ENCODE peak calls at places on chromosome 12, in six cellular contexts. O is pancreas; W is left lung; E is LoVo; G is activated naive CD4-positive, alpha-beta T cell; F is stimulated activated CD8-positive, alpha-beta memory T cell treated with anti-CD3 and anti-CD28 coated beads, Interleukin-15, amount 100 ng/mL, for 24 hours. L is an unnamed sample.

GRCh38 chr12:124517260-124518050 is 50.0 kb downstream of the NCOR2 start:
- DNase-seq in O (peak; percentile 96), W (peak; percentile 85), E (no peak), G (no peak), F (no peak), L (no peak)

GRCh38 chr12:29164477-29165163 is 15.5 kb downstream of the FAR2 start:
- DNase-seq in O (no peak), W (no peak), E (peak; percentile 80), G (no peak), F (no peak), L (peak; percentile 5)

GRCh38 chr12:119222222-119222951 is 43.7 kb downstream of the HSPB8 start:
- DNase-seq in O (no peak), W (no peak), E (no peak), G (no peak), F (no peak), L (no peak)

GRCh38 chr12:106249411-106250135 is 1.8 kb upstream of the CKAP4 start:
- DNase-seq in O (no peak), W (no peak), E (no peak), G (no peak), F (no peak), L (peak; percentile 17)

GRCh38 chr12:121064116-121064515 is 25.1 kb upstream of the OASL start:
- DNase-seq in O (no peak), W (no peak), E (no peak), G (no peak), F (no peak), L (no peak)

GRCh38 chr12:52812749-52813148 is 1.2 kb downstream of the KRT4 start:
- DNase-seq in O (no peak), W (no peak), E (no peak), G (no peak), F (no peak), L (no peak)

GRCh38 chr12:117792471-117792870 is 176.3 kb downstream of the KSR2 start:
- DNase-seq in O (no peak), W (no peak), E (no peak), G (no peak), F (no peak), L (no peak)

GRCh38 chr12:75550401-75550851 is 39.0 kb upstream of the KRR1 start:
- DNase-seq in O (no peak), W (no peak), E (no peak), G (no peak), F (no peak), L (no peak)

GRCh38 chr12:91422811-91423210 is 240.2 kb upstream of the DCN start:
- DNase-seq in O (no peak), W (no peak), E (no peak), G (no peak), F (no peak), L (no peak)

GRCh38 chr12:109737631-109738030 is 24.0 kb downstream of the FAM222A start:
- DNase-seq in O (peak; percentile 41), W (peak; percentile 2), E (no peak), G (no peak), F (no peak), L (peak; percentile 96)

GRCh38 chr12:130770413-130771028 is 54.4 kb upstream of the RIMBP2 start:
- DNase-seq in O (no peak), W (no peak), E (no peak), G (no peak), F (no peak), L (peak; percentile 93)

GRCh38 chr12:118960161-118960560 is 21.2 kb upstream of the SRRM4 start:
- DNase-seq in O (no peak), W (no peak), E (no peak), G (no peak), F (no peak), L (no peak)

GRCh38 chr12:63918788-63919300 is 74.3 kb downstream of the SRGAP1 start:
- DNase-seq in O (no peak), W (no peak), E (peak; percentile 87), G (no peak), F (no peak), L (no peak)